ENCODE peak calls at places on chromosomes 11 and 22, in eight cellular contexts. One of them, this sample, is unnamed.
A peak's percentile ranks its signal among the peaks of the same experiment; 100 is the strongest.

GRCh38 chr22:47397673-47398072 is 635.2 kb downstream of the TBC1D22A start:
- DNase-seq in K562: no peak
- DNase-seq in lower leg skin: no peak
- DNase-seq in breast epithelium: peak; percentile 31
- DNase-seq in GM12878: no peak
- DNase-seq in Peyer's patch: peak; percentile 40
- DNase-seq in prostate gland: no peak
- DNase-seq in GM12891: no peak
- DNase-seq in this sample: no peak

GRCh38 chr22:22754961-22755777 is 110.8 kb downstream of the GGTLC2 start:
- DNase-seq in K562: no peak
- DNase-seq in lower leg skin: peak; percentile 61
- DNase-seq in breast epithelium: no peak
- DNase-seq in GM12878: no peak
- DNase-seq in Peyer's patch: no peak
- DNase-seq in prostate gland: no peak
- DNase-seq in GM12891: no peak
- DNase-seq in this sample: no peak

GRCh38 chr11:123438191-123438627 is 8.1 kb downstream of the GRAMD1B start:
- DNase-seq in K562: no peak
- DNase-seq in lower leg skin: peak; percentile 31
- DNase-seq in breast epithelium: no peak
- DNase-seq in GM12878: no peak
- DNase-seq in Peyer's patch: no peak
- DNase-seq in prostate gland: no peak
- DNase-seq in GM12891: no peak
- DNase-seq in this sample: no peak

GRCh38 chr11:134404485-134405341 is 7.3 kb downstream of the B3GAT1 start:
- DNase-seq in K562: no peak
- DNase-seq in lower leg skin: no peak
- DNase-seq in breast epithelium: no peak
- DNase-seq in GM12878: no peak
- DNase-seq in Peyer's patch: no peak
- DNase-seq in prostate gland: no peak
- DNase-seq in GM12891: no peak
- DNase-seq in this sample: no peak

GRCh38 chr11:44851496-44851895 is 99.2 kb downstream of the TP53I11 start:
- DNase-seq in K562: no peak
- DNase-seq in lower leg skin: no peak
- DNase-seq in breast epithelium: no peak
- DNase-seq in GM12878: no peak
- DNase-seq in Peyer's patch: no peak
- DNase-seq in prostate gland: no peak
- DNase-seq in GM12891: no peak
- DNase-seq in this sample: no peak

GRCh38 chr11:106461148-106461547 is 383.7 kb downstream of the AASDHPPT start:
- DNase-seq in K562: no peak
- DNase-seq in lower leg skin: no peak
- DNase-seq in breast epithelium: no peak
- DNase-seq in GM12878: no peak
- DNase-seq in Peyer's patch: no peak
- DNase-seq in prostate gland: no peak
- DNase-seq in GM12891: no peak
- DNase-seq in this sample: no peak

GRCh38 chr11:60989108-60989650 is 17.7 kb downstream of the CD6 start:
- DNase-seq in K562: no peak
- DNase-seq in lower leg skin: no peak
- DNase-seq in breast epithelium: no peak
- DNase-seq in GM12878: no peak
- DNase-seq in Peyer's patch: peak; percentile 34
- DNase-seq in prostate gland: no peak
- DNase-seq in GM12891: no peak
- DNase-seq in this sample: no peak

GRCh38 chr11:36010010-36010740 is 66.3 kb downstream of the LDLRAD3 start:
- DNase-seq in K562: no peak
- DNase-seq in lower leg skin: no peak
- DNase-seq in breast epithelium: no peak
- DNase-seq in GM12878: no peak
- DNase-seq in Peyer's patch: no peak
- DNase-seq in prostate gland: peak; percentile 50
- DNase-seq in GM12891: no peak
- DNase-seq in this sample: no peak

GRCh38 chr22:40721266-40721665 is 42.0 kb downstream of the MCHR1 start:
- DNase-seq in K562: peak; percentile 24
- DNase-seq in lower leg skin: no peak
- DNase-seq in breast epithelium: no peak
- DNase-seq in GM12878: no peak
- DNase-seq in Peyer's patch: no peak
- DNase-seq in prostate gland: no peak
- DNase-seq in GM12891: no peak
- DNase-seq in this sample: no peak

GRCh38 chr22:27512283-27512761 is 289.2 kb downstream of the MN1 start:
- DNase-seq in K562: no peak
- DNase-seq in lower leg skin: peak; percentile 88
- DNase-seq in breast epithelium: no peak
- DNase-seq in GM12878: no peak
- DNase-seq in Peyer's patch: no peak
- DNase-seq in prostate gland: peak; percentile 15
- DNase-seq in GM12891: no peak
- DNase-seq in this sample: peak; percentile 42

GRCh38 chr11:37947816-37948215 is 1349.8 kb upstream of the RAG2 start:
- DNase-seq in K562: no peak
- DNase-seq in lower leg skin: no peak
- DNase-seq in breast epithelium: no peak
- DNase-seq in GM12878: no peak
- DNase-seq in Peyer's patch: no peak
- DNase-seq in prostate gland: no peak
- DNase-seq in GM12891: no peak
- DNase-seq in this sample: no peak

GRCh38 chr22:24355574-24355973 is 71.8 kb upstream of the ADORA2A start:
- DNase-seq in K562: no peak
- DNase-seq in lower leg skin: no peak
- DNase-seq in breast epithelium: no peak
- DNase-seq in GM12878: no peak
- DNase-seq in Peyer's patch: no peak
- DNase-seq in prostate gland: no peak
- DNase-seq in GM12891: no peak
- DNase-seq in this sample: no peak

GRCh38 chr11:106585061-106585460 is 433.2 kb downstream of the GUCY1A2 start:
- DNase-seq in K562: no peak
- DNase-seq in lower leg skin: no peak
- DNase-seq in breast epithelium: no peak
- DNase-seq in GM12878: no peak
- DNase-seq in Peyer's patch: no peak
- DNase-seq in prostate gland: no peak
- DNase-seq in GM12891: no peak
- DNase-seq in this sample: no peak

GRCh38 chr22:46373166-46373565 is 37.7 kb downstream of the TRMU start:
- DNase-seq in K562: no peak
- DNase-seq in lower leg skin: no peak
- DNase-seq in breast epithelium: no peak
- DNase-seq in GM12878: no peak
- DNase-seq in Peyer's patch: no peak
- DNase-seq in prostate gland: peak; percentile 81
- DNase-seq in GM12891: no peak
- DNase-seq in this sample: no peak

GRCh38 chr22:21921184-21921721 is 31.4 kb downstream of the PPM1F start:
- DNase-seq in K562: no peak
- DNase-seq in lower leg skin: no peak
- DNase-seq in breast epithelium: no peak
- DNase-seq in GM12878: no peak
- DNase-seq in Peyer's patch: no peak
- DNase-seq in prostate gland: no peak
- DNase-seq in GM12891: no peak
- DNase-seq in this sample: no peak

GRCh38 chr11:121711236-121711635 is 258.5 kb upstream of the SORL1-AS1 start:
- DNase-seq in K562: no peak
- DNase-seq in lower leg skin: no peak
- DNase-seq in breast epithelium: no peak
- DNase-seq in GM12878: no peak
- DNase-seq in Peyer's patch: no peak
- DNase-seq in prostate gland: no peak
- DNase-seq in GM12891: no peak
- DNase-seq in this sample: no peak

GRCh38 chr22:19843857-19844422 is 10.7 kb downstream of the GNB1L start:
- DNase-seq in K562: no peak
- DNase-seq in lower leg skin: no peak
- DNase-seq in breast epithelium: no peak
- DNase-seq in GM12878: no peak
- DNase-seq in Peyer's patch: no peak
- DNase-seq in prostate gland: no peak
- DNase-seq in GM12891: no peak
- DNase-seq in this sample: no peak

GRCh38 chr22:37338539-37339246 is 56.4 kb downstream of the CYTH4 start:
- DNase-seq in K562: no peak
- DNase-seq in lower leg skin: no peak
- DNase-seq in breast epithelium: no peak
- DNase-seq in GM12878: no peak
- DNase-seq in Peyer's patch: no peak
- DNase-seq in prostate gland: no peak
- DNase-seq in GM12891: no peak
- DNase-seq in this sample: no peak

GRCh38 chr11:130877532-130877931 is 38.7 kb downstream of the SNX19 start:
- DNase-seq in K562: no peak
- DNase-seq in lower leg skin: no peak
- DNase-seq in breast epithelium: no peak
- DNase-seq in GM12878: no peak
- DNase-seq in Peyer's patch: no peak
- DNase-seq in prostate gland: no peak
- DNase-seq in GM12891: no peak
- DNase-seq in this sample: no peak

GRCh38 chr11:15307600-15307999 is 192.9 kb downstream of the INSC start:
- DNase-seq in K562: no peak
- DNase-seq in lower leg skin: no peak
- DNase-seq in breast epithelium: no peak
- DNase-seq in GM12878: no peak
- DNase-seq in Peyer's patch: no peak
- DNase-seq in prostate gland: no peak
- DNase-seq in GM12891: no peak
- DNase-seq in this sample: no peak

GRCh38 chr11:42465613-42466012 is 846.2 kb upstream of the API5 start:
- DNase-seq in K562: no peak
- DNase-seq in lower leg skin: no peak
- DNase-seq in breast epithelium: no peak
- DNase-seq in GM12878: no peak
- DNase-seq in Peyer's patch: no peak
- DNase-seq in prostate gland: no peak
- DNase-seq in GM12891: no peak
- DNase-seq in this sample: no peak

GRCh38 chr22:23278883-23279675 is 98.8 kb downstream of the BCR start:
- DNase-seq in K562: peak; percentile 31
- DNase-seq in lower leg skin: peak; percentile 89
- DNase-seq in breast epithelium: peak; percentile 76
- DNase-seq in GM12878: no peak
- DNase-seq in Peyer's patch: peak; percentile 65
- DNase-seq in prostate gland: peak; percentile 94
- DNase-seq in GM12891: no peak
- DNase-seq in this sample: no peak

GRCh38 chr11:75429902-75430691 is 2.9 kb downstream of the KLHL35 start:
- DNase-seq in K562: no peak
- DNase-seq in lower leg skin: no peak
- DNase-seq in breast epithelium: no peak
- DNase-seq in GM12878: no peak
- DNase-seq in Peyer's patch: peak; percentile 83
- DNase-seq in prostate gland: peak; percentile 26
- DNase-seq in GM12891: peak; percentile 77
- DNase-seq in this sample: no peak

GRCh38 chr22:49838771-49839717 is 11.4 kb upstream of the BRD1 start:
- DNase-seq in K562: no peak
- DNase-seq in lower leg skin: no peak
- DNase-seq in breast epithelium: no peak
- DNase-seq in GM12878: peak; percentile 36
- DNase-seq in Peyer's patch: peak; percentile 51
- DNase-seq in prostate gland: no peak
- DNase-seq in GM12891: peak; percentile 68
- DNase-seq in this sample: no peak
- TF ChIP-seq POLR2A in K562: no peak
- TF ChIP-seq POLR2A in lower leg skin: no peak
- TF ChIP-seq POLR2A in breast epithelium: no peak
- TF ChIP-seq POLR2A in GM12878: no peak
- TF ChIP-seq POLR2A in Peyer's patch: no peak
- TF ChIP-seq POLR2A in prostate gland: no peak
- TF ChIP-seq POLR2A in GM12891: no peak
- TF ChIP-seq POLR2A in this sample: no peak

DNA sequence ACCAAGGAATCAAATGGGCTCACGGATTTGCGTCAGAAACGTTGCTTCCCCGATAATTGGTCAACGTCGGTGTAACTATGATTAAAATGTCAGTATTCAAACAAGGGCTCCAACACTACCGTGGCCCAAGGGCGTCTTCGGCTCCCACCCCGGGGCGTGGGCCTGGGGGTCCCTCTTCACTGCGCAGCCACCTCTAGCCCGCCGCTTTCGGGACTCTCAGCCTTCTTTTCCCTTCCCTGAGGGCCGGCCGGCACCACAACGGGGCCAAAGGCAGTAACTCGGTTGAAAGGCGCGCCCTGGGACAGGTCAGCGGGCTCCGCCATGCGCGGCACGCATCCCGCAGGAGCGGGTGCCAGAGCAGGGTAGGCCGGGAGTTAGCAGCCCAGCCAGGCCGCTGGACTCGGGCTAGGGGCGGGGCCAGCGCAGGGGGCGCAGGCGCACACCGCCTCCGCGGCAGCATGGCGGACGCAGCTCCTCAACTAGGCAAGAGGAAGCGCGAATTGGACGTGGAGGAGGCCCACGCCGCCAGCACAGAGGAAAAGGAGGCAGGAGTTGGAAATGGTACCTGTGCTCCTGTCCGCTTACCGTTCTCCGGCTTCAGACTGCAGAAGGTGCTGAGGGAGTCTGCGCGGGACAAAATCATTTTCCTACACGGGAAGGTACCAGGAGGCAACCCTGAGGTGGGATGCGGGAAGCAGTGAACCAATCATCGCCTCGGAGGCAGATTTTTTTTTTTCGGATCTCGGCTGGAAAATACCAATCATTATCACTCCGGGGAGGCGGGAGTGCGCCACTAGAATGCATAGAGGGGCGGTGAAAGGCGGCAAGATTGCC is at the start of gene DCPS:
- DNase-seq in K562: peak; percentile 92
- DNase-seq in lower leg skin: peak; percentile 98
- DNase-seq in breast epithelium: peak; percentile 85
- DNase-seq in GM12878: peak; percentile 81
- DNase-seq in Peyer's patch: peak; percentile 93
- DNase-seq in prostate gland: peak; percentile 87
- DNase-seq in GM12891: peak; percentile 83
- DNase-seq in this sample: peak; percentile 89
- TF ChIP-seq POLR2A in K562: peak; percentile 97
- TF ChIP-seq POLR2A in lower leg skin: no peak
- TF ChIP-seq POLR2A in breast epithelium: peak; percentile 27
- TF ChIP-seq POLR2A in GM12878: peak; percentile 99
- TF ChIP-seq POLR2A in Peyer's patch: peak; percentile 51
- TF ChIP-seq POLR2A in prostate gland: peak; percentile 68
- TF ChIP-seq POLR2A in GM12891: peak; percentile 96
- TF ChIP-seq POLR2A in this sample: peak; percentile 23

GRCh38 chr11:118791015-118791960 is at the start of gene DDX6:
- DNase-seq in K562: peak; percentile 92
- DNase-seq in lower leg skin: peak; percentile 98
- DNase-seq in breast epithelium: peak; percentile 96
- DNase-seq in GM12878: peak; percentile 19
- DNase-seq in Peyer's patch: peak; percentile 95
- DNase-seq in prostate gland: peak; percentile 82
- DNase-seq in GM12891: peak; percentile 68
- DNase-seq in this sample: peak; percentile 89
- TF ChIP-seq POLR2A in K562: peak; percentile 94
- TF ChIP-seq POLR2A in lower leg skin: no peak
- TF ChIP-seq POLR2A in breast epithelium: peak; percentile 97
- TF ChIP-seq POLR2A in GM12878: peak; percentile 82
- TF ChIP-seq POLR2A in Peyer's patch: peak; percentile 96
- TF ChIP-seq POLR2A in prostate gland: peak; percentile 98
- TF ChIP-seq POLR2A in GM12891: peak; percentile 46
- TF ChIP-seq POLR2A in this sample: peak; percentile 82

GRCh38 chr11:921921-922678 is 3.6 kb upstream of the AP2A2 start:
- DNase-seq in K562: peak; percentile 55
- DNase-seq in lower leg skin: no peak
- DNase-seq in breast epithelium: no peak
- DNase-seq in GM12878: no peak
- DNase-seq in Peyer's patch: no peak
- DNase-seq in prostate gland: no peak
- DNase-seq in GM12891: no peak
- DNase-seq in this sample: no peak
- TF ChIP-seq POLR2A in K562: no peak
- TF ChIP-seq POLR2A in lower leg skin: no peak
- TF ChIP-seq POLR2A in breast epithelium: no peak
- TF ChIP-seq POLR2A in GM12878: no peak
- TF ChIP-seq POLR2A in Peyer's patch: no peak
- TF ChIP-seq POLR2A in prostate gland: no peak
- TF ChIP-seq POLR2A in GM12891: no peak
- TF ChIP-seq POLR2A in this sample: no peak

This sample was measured in gastrocnemius medialis.